ENCODE peak calls at places on chromosome 12, in seven cellular contexts. One of them, this sample, is unnamed.

GRCh38 chr12:92065018-92065499 is 80.6 kb downstream of the BTG1 start:
- DNase-seq in upper lobe of left lung: no peak
- DNase-seq in sigmoid colon: peak
- DNase-seq in endothelial cell of umbilical vein: no peak
- DNase-seq in HCT116: no peak
- DNase-seq in SK-N-SH: no peak
- DNase-seq in transverse colon: peak
- DNase-seq in this sample: no peak

GRCh38 chr12:62647586-62647985 is 181.0 kb downstream of the MON2 start:
- DNase-seq in transverse colon: no peak
- DNase-seq in endothelial cell of umbilical vein: no peak
- DNase-seq in sigmoid colon: peak
- DNase-seq in SK-N-SH: no peak
- DNase-seq in upper lobe of left lung: no peak
- DNase-seq in HCT116: no peak
- DNase-seq in this sample: no peak

GRCh38 chr12:48004941-48005749 is 869 bp upstream of the COL2A1 start:
- DNase-seq in sigmoid colon: no peak
- DNase-seq in transverse colon: no peak
- DNase-seq in endothelial cell of umbilical vein: no peak
- DNase-seq in SK-N-SH: no peak
- DNase-seq in HCT116: no peak
- DNase-seq in upper lobe of left lung: peak
- DNase-seq in this sample: no peak

GRCh38 chr12:114313910-114314309 is 92.0 kb downstream of the TBX5 start:
- DNase-seq in endothelial cell of umbilical vein: no peak
- DNase-seq in sigmoid colon: no peak
- DNase-seq in transverse colon: no peak
- DNase-seq in upper lobe of left lung: no peak
- DNase-seq in HCT116: no peak
- DNase-seq in SK-N-SH: no peak
- DNase-seq in this sample: no peak

GRCh38 chr12:67193705-67194104 is 75.5 kb upstream of the CAND1 start:
- DNase-seq in sigmoid colon: no peak
- DNase-seq in SK-N-SH: no peak
- DNase-seq in HCT116: no peak
- DNase-seq in endothelial cell of umbilical vein: peak
- DNase-seq in upper lobe of left lung: no peak
- DNase-seq in transverse colon: no peak
- DNase-seq in this sample: no peak

GRCh38 chr12:58850826-58851225 is 69.5 kb downstream of the LRIG3 start:
- DNase-seq in endothelial cell of umbilical vein: no peak
- DNase-seq in HCT116: no peak
- DNase-seq in sigmoid colon: no peak
- DNase-seq in upper lobe of left lung: no peak
- DNase-seq in SK-N-SH: no peak
- DNase-seq in transverse colon: no peak
- DNase-seq in this sample: no peak

GRCh38 chr12:75694891-75695290 is 183.5 kb upstream of the KRR1 start:
- DNase-seq in SK-N-SH: no peak
- DNase-seq in endothelial cell of umbilical vein: no peak
- DNase-seq in sigmoid colon: no peak
- DNase-seq in upper lobe of left lung: no peak
- DNase-seq in HCT116: peak
- DNase-seq in transverse colon: no peak
- DNase-seq in this sample: no peak

GRCh38 chr12:23640754-23641153 is 308.7 kb downstream of the SOX5 start:
- DNase-seq in sigmoid colon: no peak
- DNase-seq in endothelial cell of umbilical vein: no peak
- DNase-seq in upper lobe of left lung: no peak
- DNase-seq in SK-N-SH: no peak
- DNase-seq in transverse colon: no peak
- DNase-seq in HCT116: no peak
- DNase-seq in this sample: no peak

GRCh38 chr12:77324763-77325468 is 259.5 kb upstream of the E2F7 start:
- DNase-seq in transverse colon: peak
- DNase-seq in HCT116: peak
- DNase-seq in endothelial cell of umbilical vein: peak
- DNase-seq in sigmoid colon: peak
- DNase-seq in SK-N-SH: peak
- DNase-seq in upper lobe of left lung: peak
- DNase-seq in this sample: no peak

GRCh38 chr12:101875112-101875961 is 2.0 kb upstream of the DRAM1 start:
- DNase-seq in sigmoid colon: no peak
- DNase-seq in transverse colon: no peak
- DNase-seq in SK-N-SH: no peak
- DNase-seq in upper lobe of left lung: no peak
- DNase-seq in endothelial cell of umbilical vein: peak
- DNase-seq in HCT116: no peak
- DNase-seq in this sample: no peak

GRCh38 chr12:110022980-110023633 is 23.9 kb downstream of the ANKRD13A start:
- DNase-seq in upper lobe of left lung: no peak
- DNase-seq in SK-N-SH: no peak
- DNase-seq in endothelial cell of umbilical vein: no peak
- DNase-seq in HCT116: no peak
- DNase-seq in sigmoid colon: no peak
- DNase-seq in transverse colon: no peak
- DNase-seq in this sample: no peak

GRCh38 chr12:46499226-46499625 is 126.7 kb upstream of the SLC38A2 start:
- DNase-seq in HCT116: no peak
- DNase-seq in upper lobe of left lung: no peak
- DNase-seq in SK-N-SH: no peak
- DNase-seq in endothelial cell of umbilical vein: no peak
- DNase-seq in transverse colon: no peak
- DNase-seq in sigmoid colon: no peak
- DNase-seq in this sample: no peak

GRCh38 chr12:131229426-131230339 is 276.0 kb downstream of the ADGRD1 start:
- DNase-seq in SK-N-SH: peak
- DNase-seq in endothelial cell of umbilical vein: no peak
- DNase-seq in HCT116: no peak
- DNase-seq in sigmoid colon: no peak
- DNase-seq in transverse colon: no peak
- DNase-seq in upper lobe of left lung: no peak
- DNase-seq in this sample: no peak

GRCh38 chr12:12428047-12428446 is 71.2 kb downstream of the BORCS5 start:
- DNase-seq in upper lobe of left lung: no peak
- DNase-seq in SK-N-SH: no peak
- DNase-seq in transverse colon: no peak
- DNase-seq in HCT116: no peak
- DNase-seq in endothelial cell of umbilical vein: no peak
- DNase-seq in sigmoid colon: no peak
- DNase-seq in this sample: no peak

GRCh38 chr12:76470028-76470939 is 89.3 kb downstream of the OSBPL8 start:
- DNase-seq in transverse colon: no peak
- DNase-seq in sigmoid colon: no peak
- DNase-seq in HCT116: no peak
- DNase-seq in SK-N-SH: peak
- DNase-seq in endothelial cell of umbilical vein: peak
- DNase-seq in upper lobe of left lung: no peak
- DNase-seq in this sample: peak

GRCh38 chr12:92080390-92081285 is 65.0 kb downstream of the BTG1 start:
- DNase-seq in SK-N-SH: no peak
- DNase-seq in upper lobe of left lung: no peak
- DNase-seq in endothelial cell of umbilical vein: no peak
- DNase-seq in HCT116: peak
- DNase-seq in sigmoid colon: no peak
- DNase-seq in transverse colon: no peak
- DNase-seq in this sample: no peak

GRCh38 chr12:51891843-51892242 is 3.9 kb downstream of the ANKRD33 start:
- DNase-seq in HCT116: no peak
- DNase-seq in endothelial cell of umbilical vein: no peak
- DNase-seq in transverse colon: no peak
- DNase-seq in sigmoid colon: no peak
- DNase-seq in SK-N-SH: no peak
- DNase-seq in upper lobe of left lung: no peak
- DNase-seq in this sample: no peak

GRCh38 chr12:31322651-31323248 is 3.2 kb downstream of the SINHCAF start:
- DNase-seq in sigmoid colon: no peak
- DNase-seq in upper lobe of left lung: no peak
- DNase-seq in transverse colon: peak
- DNase-seq in SK-N-SH: no peak
- DNase-seq in endothelial cell of umbilical vein: peak
- DNase-seq in HCT116: no peak
- DNase-seq in this sample: no peak

GRCh38 chr12:29595071-29595755 is 97.7 kb upstream of the OVCH1 start:
- DNase-seq in HCT116: no peak
- DNase-seq in endothelial cell of umbilical vein: no peak
- DNase-seq in transverse colon: no peak
- DNase-seq in SK-N-SH: no peak
- DNase-seq in upper lobe of left lung: no peak
- DNase-seq in sigmoid colon: no peak
- DNase-seq in this sample: no peak

GRCh38 chr12:106975098-106975497 is 11.8 kb downstream of the MTERF2 start:
- DNase-seq in HCT116: no peak
- DNase-seq in transverse colon: no peak
- DNase-seq in upper lobe of left lung: no peak
- DNase-seq in SK-N-SH: no peak
- DNase-seq in endothelial cell of umbilical vein: no peak
- DNase-seq in sigmoid colon: no peak
- DNase-seq in this sample: no peak

GRCh38 chr12:106974525-106974924 is 12.4 kb downstream of the MTERF2 start:
- DNase-seq in sigmoid colon: no peak
- DNase-seq in HCT116: no peak
- DNase-seq in upper lobe of left lung: no peak
- DNase-seq in endothelial cell of umbilical vein: no peak
- DNase-seq in transverse colon: no peak
- DNase-seq in SK-N-SH: no peak
- DNase-seq in this sample: no peak

GRCh38 chr12:106971065-106971464 is 15.4 kb downstream of the TMEM263 start:
- DNase-seq in HCT116: no peak
- DNase-seq in SK-N-SH: no peak
- DNase-seq in endothelial cell of umbilical vein: no peak
- DNase-seq in upper lobe of left lung: no peak
- DNase-seq in transverse colon: no peak
- DNase-seq in sigmoid colon: no peak
- DNase-seq in this sample: no peak

GRCh38 chr12:106976013-106976658 is 10.8 kb downstream of the MTERF2 start:
- DNase-seq in endothelial cell of umbilical vein: peak
- DNase-seq in SK-N-SH: no peak
- DNase-seq in transverse colon: no peak
- DNase-seq in HCT116: no peak
- DNase-seq in sigmoid colon: no peak
- DNase-seq in upper lobe of left lung: no peak
- DNase-seq in this sample: no peak

GRCh38 chr12:106973545-106973944 is 13.4 kb downstream of the MTERF2 start:
- DNase-seq in transverse colon: no peak
- DNase-seq in upper lobe of left lung: no peak
- DNase-seq in endothelial cell of umbilical vein: no peak
- DNase-seq in sigmoid colon: no peak
- DNase-seq in SK-N-SH: no peak
- DNase-seq in HCT116: no peak
- DNase-seq in this sample: no peak
- TF ChIP-seq POLR2AphosphoS5 in transverse colon: no peak
- TF ChIP-seq POLR2AphosphoS5 in upper lobe of left lung: no peak
- TF ChIP-seq POLR2AphosphoS5 in endothelial cell of umbilical vein: no peak
- TF ChIP-seq POLR2AphosphoS5 in sigmoid colon: no peak
- TF ChIP-seq POLR2AphosphoS5 in SK-N-SH: no peak
- TF ChIP-seq POLR2AphosphoS5 in HCT116: no peak
- TF ChIP-seq POLR2AphosphoS5 in this sample: no peak

GRCh38 chr12:113002155-113002554 is 23.8 kb downstream of the OAS2 start:
- DNase-seq in HCT116: peak
- DNase-seq in endothelial cell of umbilical vein: no peak
- DNase-seq in sigmoid colon: no peak
- DNase-seq in upper lobe of left lung: no peak
- DNase-seq in SK-N-SH: no peak
- DNase-seq in transverse colon: no peak
- DNase-seq in this sample: no peak
- TF ChIP-seq CTCF in HCT116: no peak
- TF ChIP-seq CTCF in endothelial cell of umbilical vein: no peak
- TF ChIP-seq CTCF in sigmoid colon: no peak
- TF ChIP-seq CTCF in upper lobe of left lung: no peak
- TF ChIP-seq CTCF in SK-N-SH: no peak
- TF ChIP-seq CTCF in transverse colon: no peak
- TF ChIP-seq CTCF in this sample: no peak

DNA sequence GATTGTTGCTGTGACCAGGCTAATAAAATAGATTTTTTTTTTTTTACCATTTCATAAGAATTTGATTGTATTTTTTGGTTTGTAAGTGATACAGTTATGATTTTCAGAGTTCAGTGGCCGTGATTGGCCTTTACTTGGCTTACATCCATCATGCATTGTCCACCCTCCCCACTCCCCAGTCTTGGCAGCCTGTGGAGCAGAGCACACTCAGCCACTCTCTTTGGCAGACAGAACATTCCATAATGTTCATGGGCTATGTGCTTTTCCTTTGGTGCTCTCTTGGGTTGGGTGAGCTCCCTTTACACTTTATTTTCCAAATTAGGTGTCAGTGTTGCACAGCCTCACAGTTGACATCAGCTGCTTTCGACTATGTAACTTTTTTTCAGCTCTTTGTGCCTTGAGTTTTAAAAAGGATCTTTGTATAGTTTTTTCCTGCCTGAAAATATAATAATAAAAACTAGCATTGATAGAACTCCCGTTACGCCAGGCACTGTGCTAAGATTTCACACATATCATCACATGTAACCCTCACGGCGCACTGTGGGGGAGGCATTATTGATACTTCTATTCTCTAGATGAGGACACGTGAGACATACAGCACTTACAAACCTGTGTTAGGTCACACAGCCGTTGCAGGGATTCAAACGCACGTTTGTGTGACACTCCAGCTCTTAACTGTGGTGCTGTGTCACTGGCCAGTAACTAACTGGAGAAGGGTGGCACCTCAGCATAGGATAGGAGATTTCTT is 21.5 kb downstream of the SUDS3 start:
- DNase-seq in transverse colon: no peak
- DNase-seq in sigmoid colon: no peak
- DNase-seq in upper lobe of left lung: no peak
- DNase-seq in HCT116: no peak
- DNase-seq in endothelial cell of umbilical vein: no peak
- DNase-seq in SK-N-SH: no peak
- DNase-seq in this sample: no peak
- H3K27ac ChIP-seq in transverse colon: no peak
- H3K27ac ChIP-seq in sigmoid colon: peak
- H3K27ac ChIP-seq in upper lobe of left lung: no peak
- H3K27ac ChIP-seq in HCT116: no peak
- H3K27ac ChIP-seq in endothelial cell of umbilical vein: no peak
- H3K27ac ChIP-seq in SK-N-SH: no peak
- H3K27ac ChIP-seq in this sample: peak

DNA sequence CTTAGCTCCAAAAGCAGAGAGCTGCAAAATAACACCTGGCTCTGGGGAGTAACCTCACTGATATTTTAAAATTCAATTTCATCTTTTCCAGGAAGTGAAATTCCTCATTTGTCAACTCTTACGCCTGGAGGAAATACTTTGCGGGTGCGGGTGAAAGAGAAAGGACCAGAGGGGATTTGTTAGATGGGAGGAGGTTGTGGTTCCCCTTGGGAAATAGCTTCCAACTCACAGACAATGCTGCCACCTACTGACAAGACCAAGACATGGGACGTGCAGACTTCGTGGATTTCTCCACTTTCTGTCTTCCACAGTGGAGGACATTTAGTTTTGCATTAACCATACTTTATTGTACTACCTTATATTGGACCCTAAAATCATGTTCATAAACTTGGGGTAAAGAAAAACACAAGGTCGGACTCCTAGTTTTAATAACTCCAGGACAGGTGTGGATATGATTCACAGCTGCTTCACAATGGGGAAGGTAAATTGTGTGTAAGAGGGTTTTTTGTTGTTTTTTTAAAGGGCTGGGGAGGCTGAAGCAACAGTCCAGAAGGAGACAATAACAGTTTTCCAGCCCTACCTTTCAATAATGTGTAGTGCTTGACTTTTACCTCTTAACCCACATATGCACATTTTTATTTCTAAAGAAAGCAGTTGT is 10.8 kb downstream of the FBXL14 start:
- DNase-seq in transverse colon: peak
- DNase-seq in endothelial cell of umbilical vein: peak
- DNase-seq in HCT116: peak
- DNase-seq in upper lobe of left lung: no peak
- DNase-seq in SK-N-SH: peak
- DNase-seq in sigmoid colon: peak
- DNase-seq in this sample: peak
- TF ChIP-seq POLR2AphosphoS5 in transverse colon: peak
- TF ChIP-seq POLR2AphosphoS5 in endothelial cell of umbilical vein: no peak
- TF ChIP-seq POLR2AphosphoS5 in HCT116: no peak
- TF ChIP-seq POLR2AphosphoS5 in upper lobe of left lung: no peak
- TF ChIP-seq POLR2AphosphoS5 in SK-N-SH: no peak
- TF ChIP-seq POLR2AphosphoS5 in sigmoid colon: peak
- TF ChIP-seq POLR2AphosphoS5 in this sample: no peak

This sample was measured in HL-60.